ENCODE peak calls at places on chromosomes 16 and 17, in seven cellular contexts. V is hepatocyte, S is AG04450, L is ovary, O is heart right ventricle, I is brain microvascular endothelial cell, F is left lung. T is an unnamed sample.

GRCh38 chr16:51430716-51431369 is 279.8 kb upstream of the SALL1 start:
- DNase-seq in V (no peak), S (no peak), L (no peak), O (no peak), I (no peak), F (no peak), T (no peak)

GRCh38 chr17:74190154-74190553 is 13.3 kb upstream of the RPL38 start:
- DNase-seq in V (peak; percentile 26), S (no peak), L (no peak), O (no peak), I (peak; percentile 59), F (no peak), T (no peak)

GRCh38 chr17:27407916-27408846 is 48.1 kb upstream of the KSR1 start:
- DNase-seq in V (peak; percentile 58), S (no peak), L (no peak), O (no peak), I (peak; percentile 54), F (no peak), T (no peak)

GRCh38 chr17:49787932-49788442 is 494 bp upstream of the KAT7 start:
- DNase-seq in V (no peak), S (no peak), L (no peak), O (no peak), I (no peak), F (no peak), T (no peak)

GRCh38 chr16:13041646-13042045 is 140.2 kb downstream of the SHISA9 start:
- DNase-seq in V (no peak), S (no peak), L (no peak), O (no peak), I (no peak), F (no peak), T (no peak)

GRCh38 chr17:7883781-7884386 is 4.7 kb upstream of the CHD3 start:
- DNase-seq in V (peak; percentile 52), S (no peak), L (no peak), O (no peak), I (no peak), F (no peak), T (no peak)

GRCh38 chr17:76873856-76874255 is 5.7 kb downstream of the MGAT5B start:
- DNase-seq in V (no peak), S (no peak), L (no peak), O (no peak), I (no peak), F (no peak), T (no peak)

GRCh38 chr17:1617620-1618174 is 10.9 kb downstream of the SLC43A2 start:
- DNase-seq in V (peak; percentile 83), S (no peak), L (peak; percentile 56), O (peak; percentile 48), I (peak; percentile 64), F (no peak), T (no peak)

GRCh38 chr17:42843358-42843934 is 934 bp upstream of the AOC2 start:
- DNase-seq in V (peak; percentile 80), S (peak; percentile 48), L (no peak), O (peak; percentile 58), I (peak; percentile 39), F (no peak), T (no peak)

GRCh38 chr17:70558821-70559220 is 389.5 kb downstream of the KCNJ2 start:
- DNase-seq in V (no peak), S (no peak), L (no peak), O (no peak), I (no peak), F (no peak), T (no peak)

GRCh38 chr17:75442168-75443103 is 14.0 kb upstream of the TMEM94 start:
- DNase-seq in V (no peak), S (no peak), L (no peak), O (no peak), I (no peak), F (no peak), T (no peak)

GRCh38 chr17:2902546-2902945 is 106.3 kb downstream of the RAP1GAP2 start:
- DNase-seq in V (no peak), S (no peak), L (no peak), O (no peak), I (no peak), F (no peak), T (no peak)

GRCh38 chr16:85683363-85683762 is 5.4 kb downstream of the GINS2 start:
- DNase-seq in V (no peak), S (no peak), L (no peak), O (no peak), I (no peak), F (no peak), T (no peak)

GRCh38 chr16:16176328-16176727 is 47.0 kb downstream of the ABCC6 start:
- DNase-seq in V (no peak), S (no peak), L (no peak), O (no peak), I (no peak), F (no peak), T (no peak)

GRCh38 chr17:64216030-64216384 is 47.1 kb downstream of the TEX2 start:
- DNase-seq in V (no peak), S (no peak), L (no peak), O (no peak), I (peak; percentile 37), F (no peak), T (no peak)

DNA sequence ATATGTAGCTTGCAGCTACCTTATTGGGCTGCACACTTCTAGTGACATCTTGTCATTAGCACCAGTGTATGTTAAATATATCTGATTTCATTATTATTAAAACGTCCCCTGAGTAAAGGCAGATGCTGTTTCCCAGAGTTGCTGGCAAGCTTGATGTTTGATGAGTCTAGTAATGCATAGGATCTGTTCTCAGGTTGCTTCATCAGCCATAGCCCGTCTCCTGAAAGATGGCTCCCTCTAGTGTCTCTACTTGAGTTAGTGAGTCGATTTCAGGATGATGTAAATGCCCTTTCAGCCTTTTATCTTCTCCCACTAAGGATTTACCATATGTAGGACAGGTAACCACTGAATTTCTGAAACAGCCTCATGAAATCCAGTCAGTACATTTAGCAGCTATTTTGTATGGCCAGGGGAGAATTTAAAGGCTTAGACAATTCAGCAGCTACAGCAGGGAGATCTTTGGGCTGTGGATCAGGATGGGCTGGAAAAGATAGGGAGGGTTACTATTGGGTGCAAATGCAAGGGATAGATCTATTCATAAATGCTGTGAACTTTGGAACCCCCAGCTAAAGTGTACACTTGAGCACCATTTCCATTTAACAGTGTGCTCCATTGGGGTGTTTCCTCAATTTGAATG is 376.3 kb downstream of the CNTNAP4 start:
- DNase-seq in V (peak; percentile 85), S (peak; percentile 4), L (no peak), O (no peak), I (peak; percentile 4), F (no peak), T (no peak)
- TF ChIP-seq CTCF in V (peak; percentile 84), S (peak; percentile 73), L (no peak), O (no peak), I (peak; percentile 53), F (no peak), T (peak; percentile 60)

GRCh38 chr17:82687375-82687861 is 11.1 kb downstream of the RAB40B start:
- DNase-seq in V (no peak), S (no peak), L (no peak), O (no peak), I (no peak), F (no peak), T (no peak)
- H3K27ac ChIP-seq in V (no peak overlapping the region), S (no peak overlapping the region), L (no peak overlapping the region), O (peak overlapping the region; percentile 86), I (no peak overlapping the region), F (no peak overlapping the region), T (peak overlapping the region; percentile 6)

GRCh38 chr17:48542956-48543853 is 1.7 kb downstream of the HOXB2 start:
- DNase-seq in V (peak; percentile 55), S (no peak), L (no peak), O (peak; percentile 29), I (peak; percentile 4), F (no peak), T (peak; percentile 47)
- TF ChIP-seq CTCF in V (peak; percentile 15), S (no peak), L (no peak), O (no peak), I (no peak), F (no peak), T (peak; percentile 38)

GRCh38 chr17:3919123-3919624 is 2.9 kb upstream of the P2RX1 start:
- DNase-seq in V (no peak), S (no peak), L (no peak), O (no peak), I (no peak), F (no peak), T (no peak)
- H3K27ac ChIP-seq in V (no peak overlapping the region), S (no peak overlapping the region), L (peak overlapping the region; percentile 30), O (peak overlapping the region; percentile 69), I (no peak overlapping the region), F (peak overlapping the region; percentile 53), T (peak overlapping the region; percentile 72)

GRCh38 chr17:41678907-41679739 is 9.6 kb upstream of the EIF1 start:
- DNase-seq in V (no peak), S (no peak), L (no peak), O (peak; percentile 53), I (no peak), F (peak; percentile 60), T (no peak)
- TF ChIP-seq CTCF in V (no peak), S (no peak), L (no peak), O (no peak), I (peak; percentile 19), F (no peak), T (peak; percentile 27)

GRCh38 chr16:81499576-81500380 is 55.2 kb downstream of the CMIP start:
- DNase-seq in V (no peak), S (no peak), L (no peak), O (no peak), I (no peak), F (no peak), T (no peak)

GRCh38 chr16:81497690-81498089 is 53.1 kb downstream of the CMIP start:
- DNase-seq in V (no peak), S (no peak), L (no peak), O (no peak), I (no peak), F (no peak), T (no peak)

GRCh38 chr16:81498351-81498750 is 53.7 kb downstream of the CMIP start:
- DNase-seq in V (no peak), S (no peak), L (no peak), O (no peak), I (no peak), F (no peak), T (no peak)

GRCh38 chr16:81502396-81503060 is 57.9 kb downstream of the CMIP start:
- DNase-seq in V (no peak), S (no peak), L (no peak), O (no peak), I (no peak), F (no peak), T (no peak)

DNA sequence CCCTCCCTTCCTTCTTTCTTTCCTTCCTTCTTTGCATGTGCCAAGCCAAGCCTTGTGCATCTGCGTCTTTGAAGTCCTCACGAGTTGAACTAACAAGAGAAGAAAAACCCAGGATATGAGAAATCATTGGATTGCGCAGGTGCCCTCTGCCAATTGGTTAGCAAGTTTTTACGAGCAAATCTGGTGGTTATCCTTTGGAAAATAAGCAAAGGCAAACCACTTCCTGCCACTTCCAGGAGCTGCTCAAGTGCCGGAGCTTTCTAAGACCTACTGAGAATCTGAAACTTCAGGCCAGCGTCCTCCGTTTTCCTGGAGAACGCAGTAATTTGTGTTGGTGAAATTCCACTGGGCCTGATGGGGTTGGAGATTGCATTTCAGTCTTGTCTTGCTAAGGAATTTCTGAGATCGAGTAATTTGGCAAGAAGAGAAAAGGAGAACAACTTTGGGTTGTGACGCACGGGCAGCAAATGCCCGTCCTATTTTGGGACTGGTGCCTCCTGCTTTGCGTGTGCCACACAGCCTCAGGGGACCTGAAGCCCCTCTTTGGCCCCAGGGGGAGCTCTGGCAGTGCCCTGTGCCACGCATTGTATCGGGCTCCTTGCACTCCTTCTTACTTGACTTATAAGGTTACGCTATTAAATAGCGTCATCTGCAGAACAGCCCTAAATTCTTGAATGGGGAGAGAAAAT is 56.4 kb downstream of the CMIP start:
- DNase-seq in V (no peak), S (no peak), L (no peak), O (no peak), I (peak; percentile 59), F (no peak), T (no peak)
- H3K27ac ChIP-seq in V (no peak overlapping the region), S (peak overlapping the region; percentile 31), L (no peak overlapping the region), O (peak overlapping the region; percentile 81), I (no peak overlapping the region), F (peak overlapping the region; percentile 73), T (peak overlapping the region; percentile 33)